ENCODE peak calls at places on chromosomes 2 and 18, in six cellular contexts. Z is HS-5, N is NCI-H510A treated with DMSO at 0.1 percent for 48 hours, P is T-helper 9 cell, S is NCI-H1694 treated with DMSO at 0.1 percent for 48 hours, K is NCI-H1436. X is an unnamed sample.

GRCh38 chr2:227407601-227408089 is 19.9 kb upstream of the SCYGR1 start:
- DNase-seq in Z (no peak), S (peak; percentile 92), P (no peak), N (no peak), K (no peak), X (peak; percentile 34)

GRCh38 chr2:65613968-65614555 is 181.7 kb upstream of the SPRED2 start:
- DNase-seq in N (no peak), S (no peak), Z (no peak), K (no peak), P (no peak), X (no peak)

GRCh38 chr2:75788925-75789324 is 78.2 kb upstream of the GCFC2 start:
- DNase-seq in S (no peak), N (no peak), K (no peak), Z (no peak), P (no peak), X (peak; percentile 22)

GRCh38 chr18:13165636-13166423 is 52.7 kb upstream of the LDLRAD4 start:
- DNase-seq in N (peak; percentile 49), P (no peak), S (no peak), K (peak; percentile 13), Z (no peak), X (no peak)

GRCh38 chr2:183665403-183665802 is 541.2 kb downstream of the NUP35 start:
- DNase-seq in P (no peak), S (peak; percentile 97), N (peak; percentile 99), K (peak; percentile 93), Z (no peak), X (no peak)

GRCh38 chr2:8229546-8229986 is 452.3 kb upstream of the ID2 start:
- DNase-seq in K (no peak), Z (no peak), P (no peak), S (no peak), N (peak; percentile 33), X (peak; percentile 3)

GRCh38 chr2:81767173-81767720 is 1462.7 kb upstream of the LRRTM1 start:
- DNase-seq in P (no peak), Z (peak; percentile 78), S (no peak), K (no peak), N (no peak), X (no peak)

GRCh38 chr2:54575379-54575888 is 119.3 kb downstream of the SPTBN1 start:
- DNase-seq in S (no peak), N (no peak), P (no peak), Z (peak; percentile 60), K (no peak), X (peak; percentile 98)

GRCh38 chr2:99259465-99259864 is 4.0 kb upstream of the LYG2 start:
- DNase-seq in S (no peak), K (no peak), P (no peak), N (no peak), Z (no peak), X (no peak)

GRCh38 chr2:12884713-12885282 is 168.1 kb downstream of the TRIB2 start:
- DNase-seq in N (no peak), S (no peak), Z (peak; percentile 34), P (no peak), K (no peak), X (no peak)

GRCh38 chr2:147614491-147614890 is 230.3 kb upstream of the ACVR2A start:
- DNase-seq in K (no peak), S (no peak), Z (no peak), N (no peak), P (no peak), X (no peak)

GRCh38 chr2:10342245-10342951 is 39.7 kb downstream of the HPCAL1 start:
- DNase-seq in Z (no peak), K (no peak), N (no peak), P (no peak), S (no peak), X (no peak)

GRCh38 chr2:156099382-156099781 is 233.1 kb downstream of the NR4A2 start:
- DNase-seq in Z (no peak), K (no peak), N (no peak), S (no peak), P (no peak), X (no peak)

GRCh38 chr2:74975016-74975415 is 16.6 kb downstream of the POLE4 start:
- DNase-seq in S (no peak), N (no peak), Z (no peak), K (no peak), P (no peak), X (no peak)

GRCh38 chr2:42117923-42118758 is 51.0 kb upstream of the EML4 start:
- DNase-seq in K (no peak), S (no peak), Z (peak; percentile 89), P (no peak), N (peak; percentile 54), X (peak; percentile 44)

GRCh38 chr2:132415256-132416079 is 1.1 kb upstream of the GPR39 start:
- DNase-seq in K (peak; percentile 21), N (peak; percentile 76), S (peak; percentile 58), Z (no peak), P (no peak), X (no peak)

GRCh38 chr18:22606563-22607283 is 189.0 kb upstream of the CTAGE1 start:
- DNase-seq in N (no peak), P (no peak), K (no peak), S (no peak), Z (no peak), X (no peak)

GRCh38 chr2:47208852-47209606 is 53.9 kb upstream of the STPG4 start:
- DNase-seq in N (no peak), P (no peak), Z (no peak), S (no peak), K (no peak), X (no peak)

GRCh38 chr18:23458830-23459529 is 5.9 kb downstream of the RIOK3 start:
- DNase-seq in S (no peak), N (no peak), Z (no peak), P (no peak), K (no peak), X (no peak)

GRCh38 chr2:127157651-127158460 is 50.9 kb upstream of the BIN1 start:
- DNase-seq in P (no peak), Z (no peak), S (no peak), N (no peak), K (no peak), X (no peak)

GRCh38 chr18:8844721-8845148 is 139.4 kb downstream of the MTCL1 start:
- DNase-seq in Z (no peak), K (peak; percentile 77), S (peak; percentile 14), N (peak; percentile 50), P (no peak), X (no peak)

GRCh38 chr2:75646090-75646582 is 447 bp upstream of the MRPL19 start:
- DNase-seq in K (no peak), Z (no peak), N (peak; percentile 67), P (no peak), S (no peak), X (no peak)

GRCh38 chr18:23077493-23078256 is 57.6 kb upstream of the CABLES1 start:
- DNase-seq in K (no peak), Z (no peak), S (peak; percentile 13), P (no peak), N (no peak), X (no peak)

GRCh38 chr2:69545477-69545932 is 98.0 kb downstream of the AAK1 start:
- DNase-seq in S (no peak), P (no peak), Z (no peak), N (no peak), K (no peak), X (no peak)

GRCh38 chr2:143684731-143685364 is 555.6 kb downstream of the ARHGAP15 start:
- DNase-seq in Z (no peak), S (peak; percentile 87), P (no peak), N (no peak), K (no peak), X (no peak)

GRCh38 chr2:85390941-85391669 is 19.1 kb downstream of the CAPG start:
- DNase-seq in Z (no peak), P (peak; percentile 68), N (no peak), K (no peak), S (peak; percentile 50), X (no peak)

GRCh38 chr18:23805898-23806297 is 116.6 kb downstream of the LAMA3 start:
- DNase-seq in N (no peak), K (no peak), P (no peak), Z (no peak), S (no peak), X (no peak)

GRCh38 chr2:77270433-77270832 is 251.7 kb downstream of the LRRTM4 start:
- DNase-seq in S (no peak), P (no peak), K (no peak), N (no peak), Z (peak; percentile 16), X (peak; percentile 43)

GRCh38 chr18:63161728-63162195 is 157.8 kb downstream of the BCL2 start:
- DNase-seq in N (peak; percentile 81), P (peak; percentile 70), S (no peak), K (no peak), Z (peak; percentile 63), X (peak; percentile 85)

GRCh38 chr2:6828299-6828584 is 37.5 kb downstream of the CMPK2 start:
- DNase-seq in N (peak; percentile 25), Z (no peak), S (peak; percentile 93), P (no peak), K (peak; percentile 44), X (no peak)

GRCh38 chr2:216426938-216427337 is 14.7 kb downstream of the SMARCAL1 start:
- DNase-seq in Z (peak; percentile 68), S (no peak), K (no peak), N (no peak), P (no peak), X (no peak)

GRCh38 chr2:95379616-95379925 is 22.9 kb upstream of the FAHD2A start:
- DNase-seq in Z (no peak), S (no peak), P (no peak), K (no peak), N (no peak), X (no peak)

GRCh38 chr18:12092398-12093229 is 1.0 kb upstream of the ANKRD62 start:
- DNase-seq in N (peak; percentile 64), S (no peak), K (no peak), Z (no peak), P (no peak), X (no peak)

GRCh38 chr2:221503965-221504364 is 68.1 kb downstream of the EPHA4 start:
- DNase-seq in K (no peak), S (no peak), Z (no peak), N (no peak), P (no peak), X (no peak)

GRCh38 chr2:9178905-9179571 is 27.6 kb upstream of the ASAP2 start:
- DNase-seq in Z (peak; percentile 53), S (no peak), K (peak; percentile 58), P (no peak), N (peak; percentile 86), X (peak; percentile 92)

GRCh38 chr2:219565130-219566080 is 5.9 kb downstream of the OBSL1 start:
- DNase-seq in K (no peak), N (no peak), Z (no peak), P (no peak), S (no peak), X (no peak)